ENCODE peak calls at places on chromosomes 12 and 14, in five cellular contexts. I is smooth muscle cell of the brain vasculature, S is AG20443, C is dermis blood vessel endothelial cell, F is AG04449. U is an unnamed sample.
A peak's percentile ranks its signal among the peaks of the same experiment; 100 is the strongest.

GRCh38 chr14:89237923-89238529 is 179.0 kb downstream of the FOXN3 start:
- DNase-seq in I (no peak), S (peak; percentile 24), C (peak; percentile 19), F (no peak), U (no peak)

GRCh38 chr12:66594688-66595087 is 84.2 kb downstream of the GRIP1 start:
- DNase-seq in I (no peak), S (no peak), C (no peak), F (no peak), U (no peak)

GRCh38 chr12:122499991-122500684 is 594 bp downstream of the ZCCHC8 start:
- DNase-seq in I (no peak), S (peak; percentile 70), C (peak; percentile 68), F (no peak), U (peak; percentile 86)

GRCh38 chr12:102480401-102480800 is at the start of gene IGF1:
- DNase-seq in I (no peak), S (peak; percentile 40), C (peak; percentile 71), F (no peak), U (no peak)

GRCh38 chr14:60753264-60754126 is 18.9 kb downstream of the MNAT1 start:
- DNase-seq in I (no peak), S (no peak), C (no peak), F (no peak), U (no peak)

GRCh38 chr12:108313609-108314331 is 25.3 kb downstream of the CMKLR1 start:
- DNase-seq in I (no peak), S (no peak), C (peak; percentile 39), F (no peak), U (peak; percentile 54)

GRCh38 chr12:62581288-62582064 is 114.8 kb downstream of the MON2 start:
- DNase-seq in I (no peak), S (peak; percentile 69), C (peak; percentile 80), F (no peak), U (no peak)

GRCh38 chr14:99280041-99280731 is 8.2 kb upstream of the BCL11B start:
- DNase-seq in I (no peak), S (no peak), C (no peak), F (no peak), U (no peak)

GRCh38 chr14:90275820-90276219 is 19.5 kb downstream of the PSMC1 start:
- DNase-seq in I (peak; percentile 69), S (no peak), C (peak; percentile 71), F (no peak), U (no peak)

GRCh38 chr12:131985145-131985875 is 35.6 kb downstream of the EP400 start:
- DNase-seq in I (no peak), S (no peak), C (no peak), F (no peak), U (no peak)

GRCh38 chr12:113940357-113940756 is 25.8 kb downstream of the RBM19 start:
- DNase-seq in I (no peak), S (no peak), C (no peak), F (no peak), U (no peak)

GRCh38 chr12:38915783-38916182 is 10.4 kb upstream of the CPNE8 start:
- DNase-seq in I (no peak), S (no peak), C (no peak), F (no peak), U (no peak)

GRCh38 chr12:93753838-93754429 is 76.8 kb downstream of the CRADD start:
- DNase-seq in I (no peak), S (no peak), C (no peak), F (no peak), U (no peak)

GRCh38 chr12:49838973-49839633 is 3.8 kb downstream of the BCDIN3D start:
- DNase-seq in I (no peak), S (no peak), C (peak; percentile 77), F (no peak), U (no peak)

GRCh38 chr14:51004801-51005526 is 60.7 kb upstream of the PYGL start:
- DNase-seq in I (no peak), S (peak; percentile 51), C (peak; percentile 5), F (no peak), U (no peak)

GRCh38 chr12:57549203-57549908 is 488 bp upstream of the KIF5A start:
- DNase-seq in I (no peak), S (no peak), C (no peak), F (no peak), U (no peak)

GRCh38 chr12:68225576-68226476 is at the start of gene IL26:
- DNase-seq in I (no peak), S (no peak), C (no peak), F (no peak), U (no peak)

GRCh38 chr12:127113945-127114344 is 1153.0 kb upstream of the TMEM132C start:
- DNase-seq in I (no peak), S (no peak), C (no peak), F (no peak), U (no peak)

GRCh38 chr14:95460647-95461478 is 55.6 kb downstream of the SYNE3 start:
- DNase-seq in I (no peak), S (peak; percentile 93), C (peak; percentile 71), F (peak; percentile 52), U (peak; percentile 76)

GRCh38 chr14:58882577-58883018 is 244.8 kb downstream of the DACT1 start:
- DNase-seq in I (no peak), S (peak; percentile 51), C (no peak), F (peak; percentile 90), U (no peak)

GRCh38 chr12:116794725-116795124 is 56.6 kb downstream of the RNFT2 start:
- DNase-seq in I (no peak), S (no peak), C (no peak), F (no peak), U (no peak)

GRCh38 chr14:71933026-71933587 is 878 bp downstream of the RGS6 start:
- DNase-seq in I (no peak), S (peak; percentile 19), C (no peak), F (no peak), U (no peak)

GRCh38 chr12:49828143-49829091 is at the start of gene NCKAP5L:
- DNase-seq in I (peak; percentile 91), S (peak; percentile 98), C (peak; percentile 98), F (peak; percentile 76), U (peak; percentile 99)

GRCh38 chr12:106080111-106080732 is 58.5 kb downstream of the NUAK1 start:
- DNase-seq in I (no peak), S (peak; percentile 86), C (peak; percentile 49), F (peak; percentile 77), U (no peak)

GRCh38 chr12:123064885-123065619 is 84.6 kb downstream of the ARL6IP4 start:
- DNase-seq in I (no peak), S (no peak), C (no peak), F (no peak), U (peak; percentile 63)

GRCh38 chr14:76181546-76181945 is 29.8 kb downstream of the GPATCH2L start:
- DNase-seq in I (no peak), S (peak; percentile 10), C (peak; percentile 41), F (no peak), U (no peak)

GRCh38 chr12:29546000-29546399 is 48.5 kb upstream of the OVCH1 start:
- DNase-seq in I (no peak), S (no peak), C (no peak), F (no peak), U (no peak)

GRCh38 chr14:31657917-31658316 is 96.7 kb downstream of the NUBPL start:
- DNase-seq in I (no peak), S (no peak), C (no peak), F (no peak), U (no peak)

GRCh38 chr14:78005325-78005724 is 164.8 kb upstream of the NRXN3 start:
- DNase-seq in I (no peak), S (peak; percentile 36), C (no peak), F (no peak), U (no peak)

U was measured in kidney.